ENCODE peak calls at places on chromosome 2, in seven cellular contexts. One of them, this sample, is unnamed. For H4K20me1 and H3K79me2, the result is how much of the 10 kb centered on the place peaks cover.

GRCh38 chr2:80328033-80328635 is 23.6 kb upstream of the LRRTM1 start:
- DNase-seq in HCT116: no peak
- DNase-seq in K562: peak
- DNase-seq in GM23248: no peak
- DNase-seq in H9: no peak
- DNase-seq in GM23338: no peak
- DNase-seq in mammary epithelial cell: no peak
- DNase-seq in this sample: no peak

GRCh38 chr2:230435431-230435830 is 19.4 kb downstream of the SP100 start:
- DNase-seq in GM23248: no peak
- DNase-seq in H9: no peak
- DNase-seq in mammary epithelial cell: peak
- DNase-seq in GM23338: no peak
- DNase-seq in K562: no peak
- DNase-seq in HCT116: no peak
- DNase-seq in this sample: no peak

GRCh38 chr2:62923242-62923641 is 127.4 kb upstream of the OTX1 start:
- DNase-seq in mammary epithelial cell: no peak
- DNase-seq in K562: no peak
- DNase-seq in GM23248: no peak
- DNase-seq in H9: no peak
- DNase-seq in HCT116: no peak
- DNase-seq in GM23338: no peak
- DNase-seq in this sample: no peak

GRCh38 chr2:188303363-188304031 is 11.8 kb downstream of the GULP1 start:
- DNase-seq in GM23248: peak
- DNase-seq in K562: no peak
- DNase-seq in H9: peak
- DNase-seq in HCT116: no peak
- DNase-seq in GM23338: peak
- DNase-seq in mammary epithelial cell: peak
- DNase-seq in this sample: no peak

GRCh38 chr2:27407798-27408491 is 1.4 kb downstream of the PPM1G start:
- DNase-seq in mammary epithelial cell: peak
- DNase-seq in GM23338: peak
- DNase-seq in GM23248: peak
- DNase-seq in H9: peak
- DNase-seq in HCT116: peak
- DNase-seq in K562: peak
- DNase-seq in this sample: peak

GRCh38 chr2:69704446-69704845 is 37.5 kb upstream of the ANXA4 start:
- DNase-seq in GM23248: no peak
- DNase-seq in mammary epithelial cell: peak
- DNase-seq in GM23338: no peak
- DNase-seq in H9: no peak
- DNase-seq in HCT116: no peak
- DNase-seq in K562: no peak
- DNase-seq in this sample: no peak

GRCh38 chr2:24435391-24436316 is 55.4 kb upstream of the NCOA1 start:
- DNase-seq in GM23338: no peak
- DNase-seq in GM23248: peak
- DNase-seq in K562: no peak
- DNase-seq in mammary epithelial cell: no peak
- DNase-seq in HCT116: no peak
- DNase-seq in H9: no peak
- DNase-seq in this sample: no peak

GRCh38 chr2:164213916-164214315 is 407.4 kb downstream of the GRB14 start:
- DNase-seq in GM23338: no peak
- DNase-seq in GM23248: no peak
- DNase-seq in mammary epithelial cell: no peak
- DNase-seq in K562: no peak
- DNase-seq in HCT116: no peak
- DNase-seq in H9: no peak
- DNase-seq in this sample: no peak

GRCh38 chr2:166612214-166612613 is 118.2 kb upstream of the SCN7A start:
- DNase-seq in GM23248: no peak
- DNase-seq in mammary epithelial cell: no peak
- DNase-seq in GM23338: no peak
- DNase-seq in K562: no peak
- DNase-seq in H9: no peak
- DNase-seq in HCT116: no peak
- DNase-seq in this sample: no peak

GRCh38 chr2:12818416-12819097 is 101.8 kb downstream of the TRIB2 start:
- DNase-seq in HCT116: no peak
- DNase-seq in GM23248: peak
- DNase-seq in mammary epithelial cell: no peak
- DNase-seq in H9: no peak
- DNase-seq in GM23338: no peak
- DNase-seq in K562: no peak
- DNase-seq in this sample: no peak

GRCh38 chr2:213229814-213230213 is 54.5 kb upstream of the SPAG16 start:
- DNase-seq in K562: no peak
- DNase-seq in GM23338: no peak
- DNase-seq in GM23248: peak
- DNase-seq in mammary epithelial cell: no peak
- DNase-seq in H9: no peak
- DNase-seq in HCT116: no peak
- DNase-seq in this sample: peak

DNA sequence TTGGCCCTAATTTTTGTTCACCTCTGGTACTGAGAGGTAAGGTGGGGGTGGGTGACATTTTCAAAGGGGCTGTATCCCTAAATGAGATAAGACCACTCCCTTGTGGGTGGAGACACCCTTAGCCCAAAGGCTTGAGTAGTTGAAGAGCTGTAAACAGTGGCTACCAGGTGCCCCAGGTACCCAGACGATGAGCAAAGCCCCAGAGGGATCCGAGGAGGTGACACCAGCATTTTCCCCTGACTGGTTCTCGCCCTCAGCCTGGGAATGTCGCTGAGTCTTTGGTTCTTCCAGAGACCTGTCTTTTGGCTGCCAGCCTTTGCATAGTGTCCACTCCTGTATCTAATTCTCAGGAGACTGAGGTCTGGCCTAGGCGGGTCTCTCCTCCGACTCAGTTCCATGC is 36.5 kb downstream of the RRM2 start:
- DNase-seq in mammary epithelial cell: no peak
- DNase-seq in HCT116: no peak
- DNase-seq in GM23338: no peak
- DNase-seq in K562: no peak
- DNase-seq in GM23248: no peak
- DNase-seq in H9: no peak
- DNase-seq in this sample: no peak
- H4K20me1 ChIP-seq in mammary epithelial cell: under half
- H4K20me1 ChIP-seq in HCT116: under half
- H4K20me1 ChIP-seq in GM23338: under half
- H4K20me1 ChIP-seq in K562: under half
- H4K20me1 ChIP-seq in GM23248: under half
- H4K20me1 ChIP-seq in H9: under half
- H4K20me1 ChIP-seq in this sample: under half

DNA sequence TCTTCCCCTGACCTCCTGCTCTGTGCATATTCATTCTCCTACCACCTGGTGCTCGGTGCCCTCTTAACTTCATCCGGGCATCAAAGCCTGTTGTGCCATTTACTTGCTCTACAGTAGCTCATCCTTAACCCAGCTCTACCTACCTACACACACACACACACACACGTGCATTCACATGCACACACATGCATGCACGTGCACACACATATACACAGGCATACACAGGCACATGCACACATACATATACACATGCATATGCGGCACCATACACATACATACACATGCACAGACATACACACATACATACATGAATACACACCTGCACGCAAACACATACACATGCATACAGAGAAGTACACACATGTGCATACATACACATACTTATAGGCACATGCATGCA is 14.5 kb downstream of the MAL start:
- DNase-seq in mammary epithelial cell: no peak
- DNase-seq in HCT116: no peak
- DNase-seq in GM23248: no peak
- DNase-seq in K562: no peak
- DNase-seq in GM23338: no peak
- DNase-seq in H9: no peak
- DNase-seq in this sample: no peak
- H3K79me2 ChIP-seq in mammary epithelial cell: under half
- H3K79me2 ChIP-seq in HCT116: under half
- H3K79me2 ChIP-seq in GM23248: under half
- H3K79me2 ChIP-seq in K562: under half
- H3K79me2 ChIP-seq in GM23338: under half
- H3K79me2 ChIP-seq in H9: under half
- H3K79me2 ChIP-seq in this sample: under half

DNA sequence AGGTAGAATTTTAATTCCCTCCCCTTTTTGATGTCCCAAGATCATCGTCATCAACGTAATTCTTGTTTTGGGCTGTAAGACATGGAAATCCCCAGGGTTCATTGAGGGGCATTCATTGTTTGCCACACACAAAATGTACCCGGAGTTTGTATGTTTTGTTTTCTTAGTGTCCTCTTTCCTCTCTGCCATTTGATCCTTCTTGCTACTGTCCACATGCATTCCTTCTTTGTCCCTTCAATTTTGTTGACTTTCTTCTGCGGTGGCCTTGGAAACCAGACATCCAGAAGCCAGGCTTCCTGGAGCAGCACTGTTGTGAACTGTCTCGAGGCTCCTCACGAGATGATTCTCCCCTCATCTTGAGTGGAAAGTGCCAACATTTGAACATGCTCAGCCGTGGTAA is 24.7 kb downstream of the IGFBP2 start:
- DNase-seq in H9: no peak
- DNase-seq in mammary epithelial cell: no peak
- DNase-seq in K562: no peak
- DNase-seq in HCT116: no peak
- DNase-seq in GM23248: no peak
- DNase-seq in GM23338: no peak
- DNase-seq in this sample: no peak
- H4K20me1 ChIP-seq in H9: under half
- H4K20me1 ChIP-seq in mammary epithelial cell: under half
- H4K20me1 ChIP-seq in K562: under half
- H4K20me1 ChIP-seq in HCT116: under half
- H4K20me1 ChIP-seq in GM23248: under half
- H4K20me1 ChIP-seq in GM23338: under half
- H4K20me1 ChIP-seq in this sample: under half

GRCh38 chr2:39121523-39122063 is 742 bp upstream of the SOS1 start:
- DNase-seq in GM23338: no peak
- DNase-seq in HCT116: no peak
- DNase-seq in K562: peak
- DNase-seq in H9: no peak
- DNase-seq in mammary epithelial cell: no peak
- DNase-seq in GM23248: peak
- DNase-seq in this sample: peak

GRCh38 chr2:39120521-39120770 is 405 bp downstream of the SOS1 start:
- DNase-seq in H9: no peak
- DNase-seq in K562: no peak
- DNase-seq in GM23338: no peak
- DNase-seq in HCT116: no peak
- DNase-seq in mammary epithelial cell: no peak
- DNase-seq in GM23248: no peak
- DNase-seq in this sample: no peak

GRCh38 chr2:39120771-39121522 is at the start of gene SOS1:
- DNase-seq in H9: peak
- DNase-seq in mammary epithelial cell: peak
- DNase-seq in K562: peak
- DNase-seq in GM23248: peak
- DNase-seq in GM23338: peak
- DNase-seq in HCT116: peak
- DNase-seq in this sample: peak

GRCh38 chr2:39119732-39120520 is 925 bp downstream of the SOS1 start:
- DNase-seq in K562: peak
- DNase-seq in GM23248: peak
- DNase-seq in GM23338: peak
- DNase-seq in mammary epithelial cell: peak
- DNase-seq in H9: peak
- DNase-seq in HCT116: no peak
- DNase-seq in this sample: peak

GRCh38 chr2:39118786-39119499 is 1.9 kb downstream of the SOS1 start:
- DNase-seq in mammary epithelial cell: peak
- DNase-seq in H9: no peak
- DNase-seq in HCT116: no peak
- DNase-seq in K562: no peak
- DNase-seq in GM23338: no peak
- DNase-seq in GM23248: peak
- DNase-seq in this sample: peak
- H3K79me2 ChIP-seq in mammary epithelial cell: half or more
- H3K79me2 ChIP-seq in H9: under half
- H3K79me2 ChIP-seq in HCT116: half or more
- H3K79me2 ChIP-seq in K562: half or more
- H3K79me2 ChIP-seq in GM23338: half or more
- H3K79me2 ChIP-seq in GM23248: half or more
- H3K79me2 ChIP-seq in this sample: half or more

DNA sequence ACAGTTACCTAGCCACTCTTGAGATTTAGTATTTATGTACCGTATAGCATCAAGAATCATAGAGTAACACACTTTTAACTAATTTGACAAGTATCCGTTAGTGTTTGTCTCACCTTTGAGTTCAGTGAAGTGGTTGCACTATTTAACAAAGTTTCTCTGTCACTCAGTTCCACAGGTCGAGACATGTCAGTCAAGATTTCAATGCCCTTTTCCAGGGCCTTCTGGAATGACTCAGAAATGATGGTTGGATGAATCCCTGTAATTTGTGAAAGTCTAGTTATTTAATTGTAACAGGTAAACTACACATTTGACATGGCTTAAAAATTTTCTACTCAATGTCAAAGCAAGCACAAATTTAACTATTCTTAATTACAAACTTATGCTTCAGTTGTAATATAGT is 9.7 kb downstream of the CCT4 start:
- DNase-seq in mammary epithelial cell: peak
- DNase-seq in H9: no peak
- DNase-seq in GM23248: no peak
- DNase-seq in K562: no peak
- DNase-seq in GM23338: no peak
- DNase-seq in HCT116: no peak
- DNase-seq in this sample: no peak
- H4K20me1 ChIP-seq in mammary epithelial cell: under half
- H4K20me1 ChIP-seq in H9: under half
- H4K20me1 ChIP-seq in GM23248: under half
- H4K20me1 ChIP-seq in K562: under half
- H4K20me1 ChIP-seq in GM23338: under half
- H4K20me1 ChIP-seq in HCT116: under half
- H4K20me1 ChIP-seq in this sample: under half

This sample was measured in OCI-LY7.